ENCODE peak calls at places on chromosomes 16 and 17, in eight cellular contexts. P, I, C, T, Z, G, N and D are unnamed samples. For H3K36me3, the result is how much of the 10 kb centered on the place peaks cover.

GRCh38 chr17:41308251-41308917 is 725 bp downstream of the KRTAP16-1 start:
- DNase-seq in P (no peak), G (no peak), N (peak), Z (no peak), I (no peak), T (peak), C (no peak), D (no peak)

GRCh38 chr16:23160574-23160973 is 11.3 kb upstream of the USP31 start:
- DNase-seq in I (no peak), G (no peak), Z (no peak), N (no peak), T (no peak), P (no peak), C (no peak), D (no peak)

GRCh38 chr17:36761203-36761945 is 160.0 kb downstream of the MRM1 start:
- DNase-seq in C (no peak), P (no peak), N (no peak), T (no peak), G (no peak), Z (no peak), I (no peak), D (no peak)

GRCh38 chr16:4733747-4734062 is 366 bp downstream of the ANKS3 start:
- DNase-seq in I (no peak), C (no peak), N (no peak), G (no peak), P (no peak), Z (no peak), T (no peak), D (no peak)

GRCh38 chr16:66205287-66206167 is 161.0 kb upstream of the CDH5 start:
- DNase-seq in P (peak), T (no peak), C (no peak), Z (no peak), N (no peak), I (no peak), G (peak), D (no peak)

GRCh38 chr17:27303734-27304133 is 9.8 kb downstream of the WSB1 start:
- DNase-seq in P (no peak), I (no peak), N (no peak), Z (no peak), G (no peak), T (no peak), C (no peak), D (no peak)

GRCh38 chr17:43020789-43021738 is 1.1 kb downstream of the VAT1 start:
- DNase-seq in G (peak), P (peak), T (peak), C (peak), N (no peak), Z (peak), I (peak), D (peak)

GRCh38 chr16:30005341-30006094 is 5.3 kb downstream of the DOC2A start:
- DNase-seq in G (no peak), N (no peak), P (no peak), Z (peak), T (peak), C (peak), I (no peak), D (peak)

GRCh38 chr16:49739381-49739780 is 116.5 kb downstream of the ZNF423 start:
- DNase-seq in G (no peak), Z (peak), N (no peak), P (peak), I (no peak), C (no peak), T (no peak), D (no peak)

GRCh38 chr17:35731932-35732805 is 730 bp downstream of the RASL10B start:
- DNase-seq in G (no peak), Z (no peak), N (no peak), C (no peak), I (no peak), T (no peak), P (peak), D (no peak)

GRCh38 chr16:51834131-51834530 is 683.1 kb upstream of the SALL1 start:
- DNase-seq in G (no peak), C (no peak), N (no peak), T (no peak), Z (no peak), I (no peak), P (no peak), D (no peak)

GRCh38 chr16:71242601-71243000 is 12.1 kb upstream of the HYDIN start:
- DNase-seq in T (no peak), P (no peak), N (no peak), I (no peak), C (no peak), Z (no peak), G (no peak), D (no peak)

GRCh38 chr17:46818929-46819859 is 702 bp upstream of the WNT3 start:
- DNase-seq in I (no peak), T (no peak), G (no peak), Z (peak), P (peak), C (no peak), N (no peak), D (no peak)

GRCh38 chr17:21199311-21199710 is 14.7 kb downstream of the TMEM11 start:
- DNase-seq in I (no peak), N (no peak), T (no peak), G (no peak), P (no peak), Z (no peak), C (no peak), D (no peak)

GRCh38 chr17:44220211-44221071 is 966 bp upstream of the UBTF start:
- DNase-seq in Z (peak), G (no peak), P (peak), T (peak), C (no peak), N (no peak), I (no peak), D (peak)

GRCh38 chr16:56425439-56425832 is at the start of gene AMFR:
- DNase-seq in G (no peak), T (peak), Z (peak), I (no peak), P (peak), C (peak), N (no peak), D (peak)

GRCh38 chr17:57121308-57122042 is 36.4 kb downstream of the AKAP1 start:
- DNase-seq in N (no peak), G (no peak), T (no peak), Z (peak), C (no peak), P (no peak), I (peak), D (peak)

GRCh38 chr17:48483004-48483403 is 47.8 kb downstream of the HOXB1 start:
- DNase-seq in C (no peak), N (no peak), T (no peak), I (no peak), P (no peak), Z (no peak), G (no peak), D (no peak)

GRCh38 chr17:72122668-72123495 is 2.1 kb downstream of the SOX9 start:
- DNase-seq in G (no peak), Z (no peak), P (peak), T (peak), I (no peak), C (peak), N (no peak), D (no peak)

GRCh38 chr17:1562178-1562643 is 381 bp downstream of the PITPNA start:
- DNase-seq in I (no peak), T (peak), G (no peak), P (no peak), C (no peak), N (no peak), Z (peak), D (peak)

GRCh38 chr17:36850794-36851193 is 86.5 kb upstream of the LHX1 start:
- DNase-seq in G (no peak), N (no peak), C (no peak), I (no peak), Z (no peak), T (no peak), P (no peak), D (no peak)

GRCh38 chr16:72952404-72953301 is 95.3 kb downstream of the ZFHX3 start:
- DNase-seq in P (no peak), T (no peak), I (no peak), C (no peak), Z (no peak), G (no peak), N (no peak), D (no peak)

GRCh38 chr16:65809627-65810026 is 556.9 kb upstream of the CDH5 start:
- DNase-seq in I (no peak), Z (no peak), N (no peak), P (no peak), T (no peak), G (peak), C (no peak), D (no peak)

GRCh38 chr16:1285669-1286491 is 23.6 kb upstream of the UBE2I start:
- DNase-seq in T (no peak), P (no peak), I (no peak), C (no peak), Z (no peak), G (no peak), N (no peak), D (no peak)
- H3K36me3 ChIP-seq in T (under half), P (under half), I (under half), C (under half), Z (under half), G (under half), N (under half), D (under half)

DNA sequence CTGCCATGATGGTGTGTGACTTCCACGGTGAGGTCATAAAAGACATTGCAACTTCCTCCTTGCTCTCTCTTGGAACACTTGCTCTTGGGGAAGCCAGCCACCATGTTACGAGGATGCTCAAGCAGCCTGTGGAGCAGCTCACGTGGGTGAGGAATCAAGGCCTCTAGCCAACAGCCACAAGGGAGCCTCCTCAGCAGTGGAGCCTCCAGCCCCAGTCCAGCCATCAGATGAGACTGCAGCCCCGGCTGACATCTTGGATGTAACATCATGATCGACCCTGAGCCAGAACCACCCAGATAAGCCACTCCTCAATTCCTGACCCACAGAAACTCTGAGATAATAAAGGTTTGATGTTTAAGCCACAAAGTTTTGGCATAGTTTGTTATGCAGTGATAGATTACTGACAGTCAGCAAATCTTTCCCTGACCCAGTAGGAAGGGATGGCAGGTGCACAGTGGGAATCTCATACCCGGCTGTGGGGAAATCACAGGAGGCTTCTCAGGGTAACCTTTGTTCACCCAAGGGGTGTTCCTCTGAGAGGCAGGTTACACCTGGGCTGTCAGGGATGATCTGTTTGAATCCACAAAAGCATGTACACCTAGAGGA is 23.3 kb upstream of the GINS2 start:
- DNase-seq in P (no peak), Z (no peak), C (no peak), T (no peak), N (no peak), G (no peak), I (no peak), D (no peak)
- TF ChIP-seq EP300 in P (no peak), Z (no peak), C (no peak), T (no peak), N (no peak), G (no peak), I (no peak), D (no peak)

GRCh38 chr16:88691924-88692560 is 5.7 kb upstream of the SNAI3 start:
- DNase-seq in G (no peak), I (no peak), N (no peak), C (no peak), Z (no peak), T (peak), P (no peak), D (no peak)
- H3K27ac ChIP-seq in G (no peak), I (no peak), N (no peak), C (no peak), Z (no peak), T (peak), P (no peak), D (no peak)

GRCh38 chr17:67111327-67111726 is 67.0 kb downstream of the CACNG1 start:
- DNase-seq in I (no peak), N (no peak), C (no peak), T (no peak), Z (no peak), P (no peak), G (no peak), D (no peak)

GRCh38 chr17:67107811-67108210 is 63.5 kb downstream of the CACNG1 start:
- DNase-seq in N (no peak), Z (no peak), P (no peak), G (no peak), T (no peak), I (no peak), C (no peak), D (no peak)

GRCh38 chr17:67110619-67111018 is 66.3 kb downstream of the CACNG1 start:
- DNase-seq in Z (peak), T (no peak), G (no peak), C (no peak), N (no peak), I (no peak), P (no peak), D (no peak)

GRCh38 chr17:67108411-67108810 is 64.1 kb downstream of the CACNG1 start:
- DNase-seq in G (no peak), I (no peak), N (no peak), T (no peak), C (no peak), P (no peak), Z (no peak), D (no peak)

DNA sequence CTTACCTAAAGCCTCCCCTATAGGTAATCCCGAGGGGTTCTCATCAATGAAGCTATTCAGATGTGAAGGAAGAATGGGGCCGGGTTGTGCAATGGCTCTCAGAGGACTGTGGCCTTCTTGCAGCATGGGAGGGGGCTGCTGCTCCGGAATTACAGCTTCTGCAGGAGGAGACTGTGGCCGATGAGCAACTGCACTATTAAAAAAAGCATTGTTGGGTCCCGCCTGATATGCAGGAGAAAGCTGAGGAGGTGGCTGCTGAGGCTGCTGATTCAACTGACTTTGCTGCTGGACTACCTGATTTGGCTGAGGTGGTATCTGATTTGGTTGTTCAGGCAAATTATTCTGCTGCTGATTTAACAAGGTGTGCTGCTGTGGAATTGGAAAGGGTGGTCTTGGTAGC is 64.8 kb downstream of the CACNG1 start:
- DNase-seq in T (no peak), G (no peak), C (no peak), I (no peak), Z (no peak), P (no peak), N (no peak), D (no peak)
- H3K36me3 ChIP-seq in T (under half), G (half or more), C (under half), I (half or more), Z (half or more), P (under half), N (under half), D (under half)